ENCODE peak calls at places on chromosomes 7 and 10, in nine cellular contexts. N, Z, A, W, B, F, X, O and G are unnamed samples.

GRCh38 chr10:121734517-121735137 is 136.4 kb upstream of the FGFR2 start:
- DNase-seq in N (peak), A (no peak), W (no peak), X (peak), O (peak), Z (no peak), B (no peak), F (peak), G (no peak)

GRCh38 chr7:39265912-39266591 is 288.3 kb downstream of the POU6F2 start:
- DNase-seq in X (no peak), F (no peak), N (no peak), B (no peak), O (peak), W (no peak), A (no peak), Z (no peak), G (peak)

GRCh38 chr7:141875453-141875852 is 34.2 kb upstream of the PRSS37 start:
- DNase-seq in F (no peak), O (peak), W (no peak), X (no peak), N (no peak), A (no peak), Z (no peak), B (no peak), G (no peak)

GRCh38 chr7:33130184-33130583 is 820 bp downstream of the BBS9 start:
- DNase-seq in A (peak), X (no peak), O (peak), B (no peak), N (no peak), W (no peak), Z (no peak), F (no peak), G (no peak)

GRCh38 chr7:11757153-11757552 is 74.8 kb downstream of the THSD7A start:
- DNase-seq in W (no peak), F (no peak), B (no peak), N (no peak), X (no peak), O (no peak), A (no peak), Z (no peak), G (no peak)

GRCh38 chr7:24381919-24382505 is 98.0 kb downstream of the NPY start:
- DNase-seq in N (no peak), B (no peak), F (peak), X (peak), Z (no peak), A (no peak), O (peak), W (no peak), G (no peak)

GRCh38 chr7:41107330-41107937 is 595.5 kb downstream of the INHBA start:
- DNase-seq in A (peak), Z (peak), F (peak), W (peak), O (no peak), N (no peak), X (peak), B (no peak), G (no peak)

GRCh38 chr7:91055219-91055618 is 209.0 kb upstream of the FZD1 start:
- DNase-seq in B (no peak), A (no peak), X (no peak), N (no peak), Z (no peak), O (no peak), F (no peak), W (no peak), G (no peak)

GRCh38 chr7:24718431-24718831 is 38.8 kb downstream of the GSDME start:
- DNase-seq in F (no peak), A (no peak), Z (no peak), B (no peak), N (no peak), O (no peak), W (no peak), X (no peak), G (peak)

GRCh38 chr7:116086547-116086946 is 56.0 kb upstream of the TFEC start:
- DNase-seq in F (no peak), N (no peak), A (no peak), Z (no peak), O (no peak), W (no peak), B (no peak), X (no peak), G (no peak)

GRCh38 chr7:123643495-123644428 is 11.9 kb upstream of the LMOD2 start:
- DNase-seq in W (peak), N (no peak), O (peak), X (no peak), B (no peak), Z (peak), A (peak), F (peak), G (no peak)

GRCh38 chr7:94823952-94824351 is 83.4 kb upstream of the PPP1R9A start:
- DNase-seq in F (peak), O (no peak), A (peak), Z (peak), B (no peak), W (peak), N (no peak), X (no peak), G (no peak)